ENCODE peak calls at places on chromosomes 11 and 22, in five cellular contexts. One of them, this sample, is unnamed.

GRCh38 chr11:114596175-114596919 is 761 bp upstream of the NXPE4 start:
- DNase-seq in GM12878: no peak
- DNase-seq in GM12892: no peak
- DNase-seq in HepG2: no peak
- DNase-seq in H1: no peak
- DNase-seq in this sample: no peak

GRCh38 chr11:2742201-2742600 is 42.4 kb upstream of the KCNQ1OT1 start:
- DNase-seq in H1: no peak
- DNase-seq in GM12892: no peak
- DNase-seq in GM12878: no peak
- DNase-seq in HepG2: no peak
- DNase-seq in this sample: no peak

GRCh38 chr11:128052912-128053641 is 534.3 kb downstream of the ETS1 start:
- DNase-seq in GM12892: no peak
- DNase-seq in GM12878: no peak
- DNase-seq in H1: no peak
- DNase-seq in HepG2: no peak
- DNase-seq in this sample: no peak

GRCh38 chr11:65696802-65697552 is 15.1 kb upstream of the KAT5 start:
- DNase-seq in H1: no peak
- DNase-seq in GM12878: no peak
- DNase-seq in GM12892: no peak
- DNase-seq in HepG2: no peak
- DNase-seq in this sample: no peak

GRCh38 chr11:92685049-92685448 is 284.4 kb upstream of the MTNR1B start:
- DNase-seq in HepG2: no peak
- DNase-seq in GM12892: no peak
- DNase-seq in H1: no peak
- DNase-seq in GM12878: no peak
- DNase-seq in this sample: no peak

GRCh38 chr11:22879615-22880014 is 19.3 kb upstream of the CCDC179 start:
- DNase-seq in GM12878: no peak
- DNase-seq in H1: no peak
- DNase-seq in GM12892: no peak
- DNase-seq in HepG2: no peak
- DNase-seq in this sample: no peak

GRCh38 chr11:112459001-112459400 is 198.3 kb upstream of the PLET1 start:
- DNase-seq in H1: no peak
- DNase-seq in GM12892: no peak
- DNase-seq in HepG2: no peak
- DNase-seq in GM12878: no peak
- DNase-seq in this sample: no peak

GRCh38 chr11:41789376-41789775 is 329.9 kb upstream of the LRRC4C start:
- DNase-seq in H1: no peak
- DNase-seq in GM12892: no peak
- DNase-seq in HepG2: no peak
- DNase-seq in GM12878: no peak
- DNase-seq in this sample: no peak

GRCh38 chr22:47898946-47899345 is 1136.5 kb downstream of the TBC1D22A start:
- DNase-seq in GM12878: no peak
- DNase-seq in GM12892: no peak
- DNase-seq in HepG2: no peak
- DNase-seq in H1: no peak
- DNase-seq in this sample: no peak

GRCh38 chr22:22169923-22170322 is 74.7 kb upstream of the VPREB1 start:
- DNase-seq in GM12878: no peak
- DNase-seq in HepG2: no peak
- DNase-seq in H1: no peak
- DNase-seq in GM12892: no peak
- DNase-seq in this sample: no peak

GRCh38 chr22:22168941-22169867 is 75.4 kb upstream of the VPREB1 start:
- DNase-seq in GM12892: no peak
- DNase-seq in GM12878: no peak
- DNase-seq in H1: no peak
- DNase-seq in HepG2: no peak
- DNase-seq in this sample: no peak

GRCh38 chr22:22166941-22167713 is 77.5 kb upstream of the VPREB1 start:
- DNase-seq in GM12878: no peak
- DNase-seq in H1: no peak
- DNase-seq in GM12892: no peak
- DNase-seq in HepG2: no peak
- DNase-seq in this sample: no peak

GRCh38 chr22:22167791-22168189 is 76.8 kb upstream of the VPREB1 start:
- DNase-seq in H1: no peak
- DNase-seq in GM12878: peak
- DNase-seq in HepG2: no peak
- DNase-seq in GM12892: no peak
- DNase-seq in this sample: no peak

GRCh38 chr22:22168190-22168940 is 76.2 kb upstream of the VPREB1 start:
- DNase-seq in H1: no peak
- DNase-seq in GM12878: peak
- DNase-seq in HepG2: peak
- DNase-seq in GM12892: no peak
- DNase-seq in this sample: peak
- TF ChIP-seq TAF1 in H1: peak
- TF ChIP-seq TAF1 in GM12878: peak
- TF ChIP-seq TAF1 in HepG2: no peak
- TF ChIP-seq TAF1 in GM12892: no peak
- TF ChIP-seq TAF1 in this sample: peak

GRCh38 chr11:62546937-62547625 is 475 bp upstream of the AHNAK start:
- DNase-seq in GM12878: no peak
- DNase-seq in HepG2: no peak
- DNase-seq in H1: peak
- DNase-seq in GM12892: no peak
- DNase-seq in this sample: no peak
- TF ChIP-seq TAF1 in GM12878: no peak
- TF ChIP-seq TAF1 in HepG2: no peak
- TF ChIP-seq TAF1 in H1: no peak
- TF ChIP-seq TAF1 in GM12892: no peak
- TF ChIP-seq TAF1 in this sample: no peak

GRCh38 chr11:79092791-79093313 is 348.0 kb downstream of the TENM4 start:
- DNase-seq in HepG2: no peak
- DNase-seq in GM12878: no peak
- DNase-seq in GM12892: no peak
- DNase-seq in H1: no peak
- DNase-seq in this sample: no peak
- TF ChIP-seq TAF1 in HepG2: no peak
- TF ChIP-seq TAF1 in GM12878: no peak
- TF ChIP-seq TAF1 in GM12892: no peak
- TF ChIP-seq TAF1 in H1: no peak
- TF ChIP-seq TAF1 in this sample: no peak

DNA sequence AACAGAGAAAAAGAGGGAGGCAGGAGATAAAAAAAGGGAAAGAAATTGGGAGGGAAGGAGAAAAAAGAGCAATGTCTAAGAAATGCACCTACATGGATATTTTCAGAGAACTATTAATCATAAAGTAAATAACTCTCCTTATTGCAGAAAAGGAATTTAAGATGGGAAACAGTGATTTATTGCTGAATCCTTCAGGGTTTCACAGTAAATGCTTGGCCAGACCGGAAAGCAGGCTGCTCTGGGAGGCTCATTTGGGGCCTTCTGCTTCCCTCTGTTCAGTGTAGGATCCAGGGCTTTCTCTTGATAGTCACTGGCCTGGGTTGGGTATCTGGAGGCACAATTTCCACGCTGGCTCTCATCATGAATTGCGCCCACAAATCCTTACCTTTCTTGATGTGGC is 324.3 kb upstream of the SORL1-AS1 start:
- DNase-seq in HepG2: no peak
- DNase-seq in H1: no peak
- DNase-seq in GM12878: no peak
- DNase-seq in GM12892: no peak
- DNase-seq in this sample: no peak
- TF ChIP-seq TAF1 in HepG2: no peak
- TF ChIP-seq TAF1 in H1: no peak
- TF ChIP-seq TAF1 in GM12878: no peak
- TF ChIP-seq TAF1 in GM12892: no peak
- TF ChIP-seq TAF1 in this sample: no peak

GRCh38 chr11:36131719-36132349 is 157.4 kb downstream of the COMMD9 start:
- DNase-seq in GM12892: peak
- DNase-seq in GM12878: no peak
- DNase-seq in HepG2: peak
- DNase-seq in H1: peak
- DNase-seq in this sample: peak
- TF ChIP-seq TAF1 in GM12892: no peak
- TF ChIP-seq TAF1 in GM12878: no peak
- TF ChIP-seq TAF1 in HepG2: no peak
- TF ChIP-seq TAF1 in H1: no peak
- TF ChIP-seq TAF1 in this sample: no peak

GRCh38 chr22:31579835-31580242 is 82.2 kb downstream of the PISD start:
- DNase-seq in HepG2: peak
- DNase-seq in GM12892: no peak
- DNase-seq in GM12878: no peak
- DNase-seq in H1: no peak
- DNase-seq in this sample: no peak
- TF ChIP-seq TAF1 in HepG2: no peak
- TF ChIP-seq TAF1 in GM12892: no peak
- TF ChIP-seq TAF1 in GM12878: no peak
- TF ChIP-seq TAF1 in H1: no peak
- TF ChIP-seq TAF1 in this sample: no peak

GRCh38 chr11:124285610-124286344 is 28.0 kb downstream of the OR8D1 start:
- DNase-seq in GM12878: no peak
- DNase-seq in H1: no peak
- DNase-seq in HepG2: no peak
- DNase-seq in GM12892: no peak
- DNase-seq in this sample: no peak
- TF ChIP-seq TAF1 in GM12878: no peak
- TF ChIP-seq TAF1 in H1: no peak
- TF ChIP-seq TAF1 in HepG2: no peak
- TF ChIP-seq TAF1 in GM12892: no peak
- TF ChIP-seq TAF1 in this sample: no peak

This sample was measured in GM12891.